ENCODE peak calls at places on chromosome 22, in eight cellular contexts. J is heart left ventricle, Q is suprapubic skin, K is IMR-90, B is AG04450, Y is right lobe of liver, V is mammary epithelial cell, X is esophagus muscularis mucosa. W is an unnamed sample.

GRCh38 chr22:37643225-37643847 is 3.9 kb downstream of the SH3BP1 start:
- DNase-seq in J (peak; percentile 82), Q (peak; percentile 92), K (peak; percentile 57), B (peak; percentile 11), Y (peak; percentile 88), V (peak; percentile 62), X (peak; percentile 95), W (peak; percentile 59)

GRCh38 chr22:33000342-33001280 is 57.6 kb downstream of the SYN3 start:
- DNase-seq in J (peak; percentile 54), Q (no peak), K (peak; percentile 32), B (no peak), Y (peak; percentile 55), V (peak; percentile 44), X (peak; percentile 91), W (no peak)

GRCh38 chr22:46057762-46058420 is 80.9 kb upstream of the WNT7B start:
- DNase-seq in J (peak; percentile 65), Q (peak; percentile 83), K (no peak), B (no peak), Y (peak; percentile 50), V (peak; percentile 86), X (no peak), W (no peak)

GRCh38 chr22:31616315-31616980 is 45.6 kb downstream of the PISD start:
- DNase-seq in J (no peak), Q (no peak), K (no peak), B (no peak), Y (no peak), V (no peak), X (no peak), W (no peak)

GRCh38 chr22:30667092-30667485 is 586 bp downstream of the DUSP18 start:
- DNase-seq in J (no peak), Q (no peak), K (no peak), B (no peak), Y (no peak), V (no peak), X (no peak), W (no peak)

GRCh38 chr22:30890689-30891442 is 77.7 kb downstream of the MORC2 start:
- DNase-seq in J (peak; percentile 38), Q (peak; percentile 72), K (peak; percentile 10), B (no peak), Y (peak; percentile 54), V (peak; percentile 22), X (no peak), W (peak; percentile 20)

GRCh38 chr22:38120359-38121110 is 10.1 kb upstream of the BAIAP2L2 start:
- DNase-seq in J (no peak), Q (no peak), K (no peak), B (no peak), Y (no peak), V (no peak), X (no peak), W (peak; percentile 29)

GRCh38 chr22:19707347-19708322 is 6.7 kb upstream of the SEPTIN5 start:
- DNase-seq in J (no peak), Q (peak; percentile 66), K (no peak), B (no peak), Y (peak; percentile 35), V (no peak), X (no peak), W (no peak)

GRCh38 chr22:46781291-46781690 is 18.8 kb downstream of the TBC1D22A start:
- DNase-seq in J (no peak), Q (no peak), K (no peak), B (no peak), Y (no peak), V (no peak), X (no peak), W (no peak)

GRCh38 chr22:39173050-39173706 is 20.7 kb upstream of the CBX7 start:
- DNase-seq in J (no peak), Q (peak; percentile 68), K (no peak), B (no peak), Y (peak; percentile 43), V (no peak), X (no peak), W (no peak)

GRCh38 chr22:39174498-39175120 is 22.1 kb upstream of the CBX7 start:
- DNase-seq in J (peak; percentile 88), Q (peak; percentile 83), K (peak; percentile 89), B (peak; percentile 71), Y (peak; percentile 73), V (peak; percentile 43), X (no peak), W (peak; percentile 47)

GRCh38 chr22:39171623-39172264 is 19.3 kb upstream of the CBX7 start:
- DNase-seq in J (no peak), Q (peak; percentile 57), K (no peak), B (no peak), Y (peak; percentile 46), V (no peak), X (no peak), W (no peak)

GRCh38 chr22:39175127-39176066 is 22.9 kb upstream of the CBX7 start:
- DNase-seq in J (no peak), Q (peak; percentile 76), K (no peak), B (no peak), Y (no peak), V (no peak), X (no peak), W (no peak)

DNA sequence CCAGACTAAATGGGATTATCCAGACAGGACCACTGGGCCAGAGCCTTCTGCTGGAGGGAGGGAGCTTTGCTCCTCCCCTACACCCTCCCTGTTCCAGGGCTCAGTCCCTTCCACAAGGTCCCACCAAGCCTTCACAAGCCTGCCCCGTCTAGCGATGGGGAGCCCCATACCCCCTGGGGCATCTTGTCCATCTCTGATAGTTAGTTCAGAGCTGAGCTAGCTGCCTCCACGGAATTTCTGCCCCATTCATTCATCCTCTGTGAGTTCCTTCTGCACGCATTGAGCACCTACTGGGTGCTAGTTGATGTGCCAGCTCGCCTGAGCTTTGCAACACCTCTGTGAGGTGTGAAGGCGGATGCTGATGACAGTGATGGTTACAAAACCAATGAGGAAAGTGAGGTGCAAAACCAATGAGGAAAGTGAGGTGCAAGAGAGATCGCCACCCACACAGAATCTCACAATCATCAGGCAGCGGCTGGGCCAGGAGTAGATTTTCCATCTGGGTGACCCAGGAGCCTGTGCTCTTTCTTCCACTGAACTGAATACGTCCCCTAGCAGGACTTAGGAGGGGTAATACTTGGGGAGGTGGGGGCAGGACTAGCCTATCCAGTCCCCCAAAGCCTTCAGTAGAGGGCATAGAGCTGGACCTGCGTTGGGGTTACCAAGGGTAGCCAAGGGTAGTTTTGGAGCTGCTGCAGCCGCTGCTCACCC is 21.5 kb upstream of the CBX7 start:
- DNase-seq in J (no peak), Q (peak; percentile 44), K (no peak), B (no peak), Y (peak; percentile 35), V (no peak), X (no peak), W (no peak)
- H3K4me3 ChIP-seq in J (no peak overlapping the region), Q (peak overlapping the region; percentile 1), K (no peak overlapping the region), B (no peak overlapping the region), Y (no peak overlapping the region), V (no peak overlapping the region), X (no peak overlapping the region), W (no peak overlapping the region)

GRCh38 chr22:27577570-27577969 is 224.0 kb downstream of the MN1 start:
- DNase-seq in J (no peak), Q (no peak), K (no peak), B (no peak), Y (no peak), V (no peak), X (no peak), W (no peak)

GRCh38 chr22:27576815-27577564 is 224.6 kb downstream of the MN1 start:
- DNase-seq in J (peak; percentile 75), Q (no peak), K (peak; percentile 70), B (peak; percentile 34), Y (no peak), V (no peak), X (no peak), W (peak; percentile 21)

GRCh38 chr22:27574651-27575050 is 226.9 kb downstream of the MN1 start:
- DNase-seq in J (no peak), Q (no peak), K (no peak), B (no peak), Y (no peak), V (no peak), X (no peak), W (no peak)

GRCh38 chr22:27575348-27575747 is 226.2 kb downstream of the MN1 start:
- DNase-seq in J (no peak), Q (no peak), K (no peak), B (no peak), Y (no peak), V (no peak), X (no peak), W (no peak)

GRCh38 chr22:27576413-27576812 is 225.1 kb downstream of the MN1 start:
- DNase-seq in J (peak; percentile 75), Q (no peak), K (no peak), B (no peak), Y (no peak), V (peak; percentile 5), X (no peak), W (peak; percentile 66)
- H3K27me3 ChIP-seq in J (peaks cover 19% of the 10 kb centered on the region), Q (peaks cover 33% of the 10 kb centered on the region), K (peaks cover 60% of the 10 kb centered on the region), B (peaks cover 73% of the 10 kb centered on the region), Y (no peaks in the 10 kb centered on the region), V (no peaks in the 10 kb centered on the region), X (peaks cover 30% of the 10 kb centered on the region), W (no peaks in the 10 kb centered on the region)

GRCh38 chr22:36252754-36253522 is at the start of gene APOL1:
- DNase-seq in J (peak; percentile 50), Q (no peak), K (peak; percentile 43), B (no peak), Y (peak; percentile 67), V (no peak), X (no peak), W (peak; percentile 56)
- H3K4me3 ChIP-seq in J (peak within 1 kb of the TSS; percentile 49), Q (peak within 1 kb of the TSS; percentile 37), K (peak within 1 kb of the TSS; percentile 32), B (peak within 1 kb of the TSS; percentile 38), Y (peak within 1 kb of the TSS; percentile 63), V (no peak within 1 kb of the TSS), X (peak within 1 kb of the TSS; percentile 52), W (peak within 1 kb of the TSS; percentile 27)

DNA sequence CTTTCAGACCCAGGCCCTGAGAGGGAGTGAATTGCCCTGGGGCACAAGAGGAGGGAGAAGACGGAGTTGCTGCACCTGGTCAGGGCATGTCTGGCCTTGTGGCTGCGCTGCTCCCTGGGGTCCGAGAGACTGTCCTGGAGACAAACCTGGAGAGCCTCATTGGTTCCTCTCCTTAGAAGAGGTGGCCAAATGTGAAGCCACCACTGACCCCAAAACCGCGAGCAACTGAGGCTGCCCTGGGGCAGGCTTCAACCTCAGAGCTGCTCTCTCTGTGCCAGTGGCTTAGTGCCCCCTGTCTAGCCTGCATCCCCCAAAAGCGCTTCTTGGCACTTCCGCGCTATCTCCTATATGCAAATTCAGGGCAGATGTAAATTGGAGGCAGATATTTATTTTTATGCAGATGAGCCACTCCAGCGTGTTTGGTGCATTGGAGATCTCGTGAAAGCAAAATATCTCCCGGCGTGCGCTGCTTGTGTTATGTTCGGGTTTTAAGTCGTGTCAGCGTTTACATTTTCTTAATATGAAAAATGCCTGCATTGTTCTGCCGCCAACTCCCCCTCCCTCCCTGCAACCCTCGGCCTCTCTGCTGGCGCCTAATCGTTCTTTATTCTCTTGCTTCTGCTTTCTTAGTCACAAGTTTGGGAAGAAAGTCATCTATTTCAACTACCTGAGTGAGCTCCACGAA is 69.5 kb downstream of the ARHGAP8 start:
- DNase-seq in J (no peak), Q (no peak), K (no peak), B (no peak), Y (no peak), V (no peak), X (no peak), W (no peak)
- H3K27me3 ChIP-seq in J (peaks cover 3% of the 10 kb centered on the region), Q (no peaks in the 10 kb centered on the region), K (peaks cover 22% of the 10 kb centered on the region), B (peaks cover 28% of the 10 kb centered on the region), Y (no peaks in the 10 kb centered on the region), V (no peaks in the 10 kb centered on the region), X (peaks cover 70% of the 10 kb centered on the region), W (no peaks in the 10 kb centered on the region)

W was measured in bronchial epithelial cell.